ENCODE peak calls at places on chromosomes 13 and 19, in eight cellular contexts. H, Y, X, S, Q, L, C and D are unnamed samples.

GRCh38 chr13:83796364-83796763 is 85.9 kb downstream of the SLITRK1 start:
- DNase-seq in H (peak), Y (no peak), X (no peak), S (peak), Q (no peak), L (no peak), C (no peak), D (no peak)

GRCh38 chr13:51584731-51585191 is 499 bp downstream of the WDFY2 start:
- DNase-seq in H (peak), Y (peak), X (peak), S (peak), Q (peak), L (no peak), C (peak), D (peak)

GRCh38 chr19:41748012-41748411 is 7.3 kb upstream of the CEACAM6 start:
- DNase-seq in H (no peak), Y (no peak), X (no peak), S (no peak), Q (no peak), L (no peak), C (no peak), D (no peak)

GRCh38 chr19:538641-539428 is 5.0 kb upstream of the GZMM start:
- DNase-seq in H (no peak), Y (no peak), X (no peak), S (no peak), Q (no peak), L (no peak), C (no peak), D (no peak)

GRCh38 chr19:50549059-50549926 is 18.9 kb downstream of the LRRC4B start:
- DNase-seq in H (no peak), Y (no peak), X (no peak), S (no peak), Q (no peak), L (no peak), C (no peak), D (no peak)

GRCh38 chr13:41250993-41251392 is 12.4 kb downstream of the MTRF1 start:
- DNase-seq in H (no peak), Y (no peak), X (no peak), S (no peak), Q (no peak), L (no peak), C (no peak), D (no peak)

GRCh38 chr13:39401756-39402155 is 201.2 kb downstream of the LHFPL6 start:
- DNase-seq in H (no peak), Y (no peak), X (no peak), S (no peak), Q (no peak), L (no peak), C (no peak), D (no peak)

GRCh38 chr13:79910869-79911540 is 429.9 kb downstream of the SPRY2 start:
- DNase-seq in H (no peak), Y (no peak), X (no peak), S (no peak), Q (no peak), L (no peak), C (peak), D (no peak)

GRCh38 chr13:50512602-50513527 is 330.6 kb downstream of the DLEU7 start:
- DNase-seq in H (peak), Y (peak), X (peak), S (no peak), Q (no peak), L (no peak), C (no peak), D (no peak)

GRCh38 chr13:49220035-49220855 is at the start of gene MLNR:
- DNase-seq in H (no peak), Y (peak), X (peak), S (peak), Q (no peak), L (no peak), C (no peak), D (no peak)

GRCh38 chr13:51222510-51223283 is 499 bp downstream of the FAM124A start:
- DNase-seq in H (peak), Y (peak), X (no peak), S (no peak), Q (no peak), L (no peak), C (no peak), D (peak)

GRCh38 chr19:3698386-3698950 is 1.8 kb downstream of the PIP5K1C start:
- DNase-seq in H (no peak), Y (no peak), X (no peak), S (no peak), Q (no peak), L (no peak), C (no peak), D (no peak)

GRCh38 chr13:50072676-50073075 is 57.4 kb downstream of the KCNRG start:
- DNase-seq in H (no peak), Y (no peak), X (no peak), S (no peak), Q (no peak), L (no peak), C (no peak), D (no peak)

GRCh38 chr13:73754727-73755292 is 379.4 kb downstream of the KLF12 start:
- DNase-seq in H (peak), Y (peak), X (peak), S (peak), Q (peak), L (peak), C (peak), D (no peak)

GRCh38 chr19:36113895-36114762 is 546 bp downstream of the POLR2I start:
- DNase-seq in H (peak), Y (peak), X (peak), S (peak), Q (no peak), L (no peak), C (no peak), D (no peak)

GRCh38 chr13:23851106-23851505 is 38.1 kb downstream of the MIPEP start:
- DNase-seq in H (no peak), Y (no peak), X (no peak), S (no peak), Q (no peak), L (no peak), C (no peak), D (no peak)

GRCh38 chr19:43481701-43482100 is 16.3 kb upstream of the LYPD3 start:
- DNase-seq in H (no peak), Y (no peak), X (no peak), S (no peak), Q (no peak), L (no peak), C (no peak), D (no peak)

GRCh38 chr19:1421218-1421957 is 14.0 kb downstream of the DAZAP1 start:
- DNase-seq in H (no peak), Y (no peak), X (no peak), S (no peak), Q (no peak), L (no peak), C (no peak), D (no peak)

GRCh38 chr19:11856568-11857264 is 8.2 kb downstream of the ZNF439 start:
- DNase-seq in H (no peak), Y (no peak), X (no peak), S (no peak), Q (no peak), L (no peak), C (no peak), D (no peak)

GRCh38 chr19:903266-903797 is 9.7 kb downstream of the R3HDM4 start:
- DNase-seq in H (peak), Y (no peak), X (no peak), S (no peak), Q (no peak), L (no peak), C (no peak), D (no peak)

GRCh38 chr13:73411067-73411809 is 352.4 kb downstream of the KLF5 start:
- DNase-seq in H (no peak), Y (peak), X (no peak), S (no peak), Q (no peak), L (no peak), C (peak), D (no peak)

GRCh38 chr19:934865-935422 is 9.1 kb downstream of the ARID3A start:
- DNase-seq in H (peak), Y (peak), X (peak), S (no peak), Q (no peak), L (peak), C (no peak), D (no peak)

GRCh38 chr13:99981115-99982020 is at the start of gene ZIC2:
- DNase-seq in H (peak), Y (peak), X (no peak), S (peak), Q (no peak), L (no peak), C (no peak), D (no peak)

GRCh38 chr19:364496-365287 is 20.1 kb upstream of the MIER2 start:
- DNase-seq in H (no peak), Y (no peak), X (no peak), S (no peak), Q (no peak), L (no peak), C (no peak), D (no peak)

GRCh38 chr19:35513975-35514809 is 743 bp upstream of the DMKN start:
- DNase-seq in H (no peak), Y (no peak), X (no peak), S (no peak), Q (no peak), L (no peak), C (no peak), D (no peak)

GRCh38 chr19:2120821-2121220 is 24.1 kb downstream of the IZUMO4 start:
- DNase-seq in H (no peak), Y (no peak), X (no peak), S (no peak), Q (no peak), L (no peak), C (no peak), D (no peak)